ENCODE peak calls at places on chromosomes 1 and 21, in four cellular contexts. One of them, this sample, is unnamed.

GRCh38 chr1:109484519-109484975 is 842 bp downstream of the ATXN7L2 start:
- DNase-seq in HCT116: no peak
- DNase-seq in GM23338: peak
- DNase-seq in tibial nerve: no peak
- DNase-seq in this sample: no peak

GRCh38 chr21:25791321-25791720 is 56.5 kb downstream of the GABPA start:
- DNase-seq in tibial nerve: no peak
- DNase-seq in GM23338: peak
- DNase-seq in HCT116: peak
- DNase-seq in this sample: no peak

GRCh38 chr1:167465018-167465417 is 53.3 kb downstream of the CD247 start:
- DNase-seq in tibial nerve: no peak
- DNase-seq in GM23338: no peak
- DNase-seq in HCT116: no peak
- DNase-seq in this sample: no peak

GRCh38 chr1:169109561-169110134 is 3.2 kb downstream of the ATP1B1 start:
- DNase-seq in GM23338: peak
- DNase-seq in HCT116: peak
- DNase-seq in tibial nerve: no peak
- DNase-seq in this sample: peak

GRCh38 chr1:8083739-8084484 is 57.8 kb upstream of the ERRFI1 start:
- DNase-seq in HCT116: no peak
- DNase-seq in tibial nerve: no peak
- DNase-seq in GM23338: no peak
- DNase-seq in this sample: no peak

GRCh38 chr1:243713470-243714186 is 136.4 kb downstream of the AKT3 start:
- DNase-seq in tibial nerve: no peak
- DNase-seq in GM23338: no peak
- DNase-seq in HCT116: no peak
- DNase-seq in this sample: no peak

GRCh38 chr1:57736940-57737339 is 313.1 kb upstream of the DAB1 start:
- DNase-seq in GM23338: no peak
- DNase-seq in tibial nerve: no peak
- DNase-seq in HCT116: no peak
- DNase-seq in this sample: no peak

GRCh38 chr1:24673336-24673735 is 30.2 kb downstream of the SRRM1 start:
- DNase-seq in HCT116: no peak
- DNase-seq in GM23338: no peak
- DNase-seq in tibial nerve: no peak
- DNase-seq in this sample: no peak

GRCh38 chr1:2015383-2015735 is 3.8 kb upstream of the GABRD start:
- DNase-seq in tibial nerve: no peak
- DNase-seq in GM23338: no peak
- DNase-seq in HCT116: no peak
- DNase-seq in this sample: no peak

GRCh38 chr1:200147742-200148141 is 120.2 kb downstream of the NR5A2 start:
- DNase-seq in HCT116: no peak
- DNase-seq in GM23338: no peak
- DNase-seq in tibial nerve: no peak
- DNase-seq in this sample: no peak

GRCh38 chr21:34593954-34594531 is 20.9 kb downstream of the RCAN1 start:
- DNase-seq in HCT116: no peak
- DNase-seq in tibial nerve: peak
- DNase-seq in GM23338: no peak
- DNase-seq in this sample: no peak

GRCh38 chr21:33064623-33064996 is 5.3 kb upstream of the OLIG1 start:
- DNase-seq in tibial nerve: no peak
- DNase-seq in GM23338: peak
- DNase-seq in HCT116: no peak
- DNase-seq in this sample: no peak

GRCh38 chr1:165397945-165398344 is 41.4 kb upstream of the LMX1A start:
- DNase-seq in HCT116: no peak
- DNase-seq in tibial nerve: peak
- DNase-seq in GM23338: peak
- DNase-seq in this sample: peak

GRCh38 chr1:228810855-228811654 is 75.8 kb downstream of the RHOU start:
- DNase-seq in tibial nerve: no peak
- DNase-seq in HCT116: no peak
- DNase-seq in GM23338: no peak
- DNase-seq in this sample: no peak

GRCh38 chr21:31850886-31851285 is 21.9 kb upstream of the HUNK start:
- DNase-seq in tibial nerve: no peak
- DNase-seq in GM23338: no peak
- DNase-seq in HCT116: no peak
- DNase-seq in this sample: no peak

GRCh38 chr1:225467193-225468020 is 39.6 kb upstream of the LBR start:
- DNase-seq in tibial nerve: peak
- DNase-seq in HCT116: no peak
- DNase-seq in GM23338: no peak
- DNase-seq in this sample: peak

GRCh38 chr1:224786533-224787249 is 142.8 kb upstream of the DNAH14 start:
- DNase-seq in HCT116: no peak
- DNase-seq in GM23338: no peak
- DNase-seq in tibial nerve: no peak
- DNase-seq in this sample: no peak

GRCh38 chr1:112925015-112925414 is 31.0 kb downstream of the SLC16A1 start:
- DNase-seq in HCT116: no peak
- DNase-seq in GM23338: peak
- DNase-seq in tibial nerve: no peak
- DNase-seq in this sample: no peak

GRCh38 chr1:207838156-207839082 is 72.5 kb downstream of the CD34 start:
- DNase-seq in tibial nerve: no peak
- DNase-seq in GM23338: no peak
- DNase-seq in HCT116: no peak
- DNase-seq in this sample: no peak

GRCh38 chr1:19374402-19374801 is 62.3 kb downstream of the SLC66A1 start:
- DNase-seq in tibial nerve: no peak
- DNase-seq in HCT116: no peak
- DNase-seq in GM23338: peak
- DNase-seq in this sample: no peak

GRCh38 chr1:37958690-37959089 is 11.8 kb upstream of the INPP5B start:
- DNase-seq in HCT116: no peak
- DNase-seq in GM23338: no peak
- DNase-seq in tibial nerve: no peak
- DNase-seq in this sample: no peak

GRCh38 chr1:24643362-24644346 is 552 bp downstream of the SRRM1 start:
- DNase-seq in HCT116: no peak
- DNase-seq in tibial nerve: no peak
- DNase-seq in GM23338: peak
- DNase-seq in this sample: peak

GRCh38 chr1:189500777-189501176 is 976.9 kb downstream of the BRINP3 start:
- DNase-seq in tibial nerve: no peak
- DNase-seq in HCT116: no peak
- DNase-seq in GM23338: no peak
- DNase-seq in this sample: no peak

GRCh38 chr1:9440763-9441194 is 98.5 kb upstream of the SLC25A33 start:
- DNase-seq in tibial nerve: no peak
- DNase-seq in GM23338: no peak
- DNase-seq in HCT116: no peak
- DNase-seq in this sample: no peak

GRCh38 chr1:113904292-113904673 is 316 bp downstream of the AP4B1 start:
- DNase-seq in GM23338: peak
- DNase-seq in tibial nerve: peak
- DNase-seq in HCT116: no peak
- DNase-seq in this sample: no peak

GRCh38 chr1:59432531-59433439 is 135.9 kb downstream of the FGGY start:
- DNase-seq in tibial nerve: no peak
- DNase-seq in HCT116: no peak
- DNase-seq in GM23338: no peak
- DNase-seq in this sample: no peak

GRCh38 chr1:180724055-180724454 is 92.2 kb downstream of the XPR1 start:
- DNase-seq in HCT116: no peak
- DNase-seq in GM23338: no peak
- DNase-seq in tibial nerve: no peak
- DNase-seq in this sample: no peak

GRCh38 chr1:6783956-6784559 is 1.2 kb upstream of the CAMTA1 start:
- DNase-seq in GM23338: peak
- DNase-seq in HCT116: no peak
- DNase-seq in tibial nerve: no peak
- DNase-seq in this sample: no peak

GRCh38 chr21:37207441-37208009 is 59.6 kb downstream of the VPS26C start:
- DNase-seq in tibial nerve: no peak
- DNase-seq in GM23338: no peak
- DNase-seq in HCT116: peak
- DNase-seq in this sample: no peak

GRCh38 chr1:183687546-183688279 is 34.6 kb upstream of the APOBEC4 start:
- DNase-seq in HCT116: no peak
- DNase-seq in tibial nerve: no peak
- DNase-seq in GM23338: no peak
- DNase-seq in this sample: no peak

GRCh38 chr1:114002492-114003290 is 23.4 kb downstream of the OLFML3 start:
- DNase-seq in GM23338: peak
- DNase-seq in HCT116: no peak
- DNase-seq in tibial nerve: no peak
- DNase-seq in this sample: no peak

GRCh38 chr1:15622707-15623373 is 5.6 kb downstream of the DDI2 start:
- DNase-seq in tibial nerve: no peak
- DNase-seq in HCT116: no peak
- DNase-seq in GM23338: no peak
- DNase-seq in this sample: no peak

GRCh38 chr1:51945591-51945990 is 44.9 kb downstream of the RAB3B start:
- DNase-seq in tibial nerve: no peak
- DNase-seq in GM23338: no peak
- DNase-seq in HCT116: no peak
- DNase-seq in this sample: no peak

GRCh38 chr1:53330819-53331218 is 2.9 kb upstream of the LRP8 start:
- DNase-seq in tibial nerve: no peak
- DNase-seq in HCT116: no peak
- DNase-seq in GM23338: no peak
- DNase-seq in this sample: no peak

GRCh38 chr1:241627453-241628329 is 12.5 kb downstream of the CHML start:
- DNase-seq in GM23338: peak
- DNase-seq in tibial nerve: no peak
- DNase-seq in HCT116: peak
- DNase-seq in this sample: no peak
- TF ChIP-seq CTCF in GM23338: peak
- TF ChIP-seq CTCF in tibial nerve: peak
- TF ChIP-seq CTCF in HCT116: peak
- TF ChIP-seq CTCF in this sample: peak

GRCh38 chr21:46546799-46547198 is 58.1 kb downstream of the S100B start:
- DNase-seq in HCT116: no peak
- DNase-seq in tibial nerve: no peak
- DNase-seq in GM23338: no peak
- DNase-seq in this sample: no peak

GRCh38 chr21:46544824-46545223 is 60.1 kb downstream of the S100B start:
- DNase-seq in tibial nerve: no peak
- DNase-seq in GM23338: no peak
- DNase-seq in HCT116: no peak
- DNase-seq in this sample: no peak

GRCh38 chr21:46544003-46544402 is 60.9 kb downstream of the S100B start:
- DNase-seq in tibial nerve: no peak
- DNase-seq in HCT116: no peak
- DNase-seq in GM23338: no peak
- DNase-seq in this sample: no peak

GRCh38 chr21:46545363-46545762 is 59.5 kb downstream of the S100B start:
- DNase-seq in tibial nerve: no peak
- DNase-seq in GM23338: no peak
- DNase-seq in HCT116: no peak
- DNase-seq in this sample: no peak

GRCh38 chr21:46545911-46546310 is 59.0 kb downstream of the S100B start:
- DNase-seq in tibial nerve: no peak
- DNase-seq in GM23338: no peak
- DNase-seq in HCT116: no peak
- DNase-seq in this sample: no peak
- H3K27ac ChIP-seq in tibial nerve: no peak
- H3K27ac ChIP-seq in GM23338: no peak
- H3K27ac ChIP-seq in HCT116: no peak
- H3K27ac ChIP-seq in this sample: no peak

DNA sequence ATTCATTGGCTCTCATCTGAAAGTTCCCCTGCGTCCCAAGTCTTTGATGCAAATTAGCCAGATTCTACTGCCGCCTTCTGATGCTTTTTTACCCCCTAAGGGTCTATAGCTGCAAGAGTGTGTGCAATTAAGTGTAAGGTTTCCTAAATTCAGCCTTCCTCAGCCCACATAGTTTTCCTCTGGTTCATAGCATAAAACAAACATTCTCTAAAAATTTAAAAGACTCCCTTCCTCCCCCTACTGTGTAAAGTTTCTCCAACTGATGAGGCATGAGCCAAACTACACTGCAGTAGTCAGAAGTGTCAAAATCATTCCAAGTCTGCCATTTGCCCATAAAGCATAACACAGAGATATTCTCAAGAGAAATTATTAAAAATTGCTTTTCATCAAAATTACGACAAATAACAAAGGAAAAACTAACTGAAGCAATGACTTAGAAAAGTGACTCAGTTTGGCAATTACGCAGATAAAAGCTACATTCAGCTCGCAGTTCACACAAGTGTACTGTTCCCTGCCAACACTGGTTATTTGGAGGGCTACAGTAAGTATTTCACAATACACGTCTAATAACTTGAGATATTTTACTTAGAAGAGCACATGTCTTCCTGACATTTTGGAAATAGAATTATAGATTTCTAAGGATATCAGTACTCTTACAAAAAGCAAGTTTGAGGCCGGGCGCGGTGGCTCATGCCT is 15.4 kb downstream of the KCNH1 start:
- DNase-seq in tibial nerve: no peak
- DNase-seq in HCT116: no peak
- DNase-seq in GM23338: no peak
- DNase-seq in this sample: no peak
- TF ChIP-seq CTCF in tibial nerve: no peak
- TF ChIP-seq CTCF in HCT116: no peak
- TF ChIP-seq CTCF in GM23338: no peak
- TF ChIP-seq CTCF in this sample: no peak

DNA sequence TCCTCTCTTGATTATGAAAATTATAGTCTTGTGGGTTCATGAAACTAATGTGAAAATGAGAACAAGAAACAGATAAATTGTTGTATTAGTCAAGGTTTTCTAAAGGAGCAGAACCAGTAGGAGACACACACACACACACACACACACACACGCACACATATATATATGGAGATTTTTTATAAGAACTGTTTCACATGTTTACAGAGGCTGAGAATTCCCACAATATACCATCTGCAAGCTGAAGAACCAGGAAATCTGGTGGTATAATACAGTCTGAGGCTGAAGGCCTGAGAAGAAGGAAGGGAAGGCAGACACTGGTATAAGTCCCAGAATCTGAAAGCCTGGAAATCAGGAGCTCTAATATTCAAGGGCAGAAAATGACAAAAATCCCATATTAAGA is 70.9 kb upstream of the RGS18 start:
- DNase-seq in GM23338: no peak
- DNase-seq in tibial nerve: no peak
- DNase-seq in HCT116: no peak
- DNase-seq in this sample: no peak
- H3K27ac ChIP-seq in GM23338: no peak
- H3K27ac ChIP-seq in tibial nerve: no peak
- H3K27ac ChIP-seq in HCT116: no peak
- H3K27ac ChIP-seq in this sample: no peak

DNA sequence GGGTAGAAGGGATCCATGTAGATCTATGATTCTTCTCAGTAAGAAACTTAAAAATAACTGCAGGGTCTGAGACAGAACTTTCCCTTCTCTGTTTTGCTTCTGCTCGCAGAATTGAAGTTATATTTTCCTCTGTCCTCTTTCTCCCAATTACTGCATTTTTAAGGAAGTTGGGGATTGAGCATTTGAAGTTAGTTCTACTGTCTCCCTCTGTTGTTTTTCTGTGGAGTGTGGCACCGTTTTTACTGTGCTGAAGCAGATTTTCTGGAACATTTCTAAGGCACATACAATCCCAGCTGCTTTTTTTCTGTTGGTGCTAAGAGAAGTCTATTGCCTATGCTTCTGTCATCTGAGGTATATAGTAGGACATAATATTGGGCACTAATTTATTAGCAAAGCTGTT is 43.3 kb downstream of the RASAL2 start:
- DNase-seq in GM23338: no peak
- DNase-seq in HCT116: no peak
- DNase-seq in tibial nerve: no peak
- DNase-seq in this sample: no peak
- TF ChIP-seq CTCF in GM23338: no peak
- TF ChIP-seq CTCF in HCT116: no peak
- TF ChIP-seq CTCF in tibial nerve: no peak
- TF ChIP-seq CTCF in this sample: no peak

This sample was measured in lung.